ENCODE peak calls at places on chromosomes 1 and 21, in seven cellular contexts. Y, S, Z, O, G, W and N are unnamed samples. For H3K4me1, the result is how much of the 10 kb centered on the place peaks cover.

GRCh38 chr1:37472994-37473393 is 1.4 kb upstream of the ZC3H12A start:
- DNase-seq in Y (no peak), S (no peak), Z (no peak), O (no peak), G (no peak), W (peak), N (no peak)

GRCh38 chr1:64745181-64745985 is 508 bp downstream of the RAVER2 start:
- DNase-seq in Y (peak), S (peak), Z (peak), O (peak), G (peak), W (peak), N (peak)

GRCh38 chr1:10629091-10629815 is 154.5 kb downstream of the PEX14 start:
- DNase-seq in Y (no peak), S (peak), Z (no peak), O (no peak), G (no peak), W (peak), N (peak)

GRCh38 chr1:180259431-180260338 is 29.6 kb downstream of the LHX4 start:
- DNase-seq in Y (no peak), S (peak), Z (no peak), O (no peak), G (no peak), W (no peak), N (no peak)

GRCh38 chr21:36709030-36709867 is 10.3 kb downstream of the SIM2 start:
- DNase-seq in Y (no peak), S (no peak), Z (no peak), O (peak), G (no peak), W (no peak), N (no peak)

GRCh38 chr1:12477936-12478611 is 139.9 kb downstream of the DHRS3 start:
- DNase-seq in Y (peak), S (peak), Z (peak), O (no peak), G (peak), W (no peak), N (peak)

GRCh38 chr1:8423134-8423701 is 105.3 kb downstream of the SLC45A1 start:
- DNase-seq in Y (peak), S (peak), Z (peak), O (peak), G (peak), W (peak), N (no peak)

GRCh38 chr1:8004803-8005573 is 21.1 kb downstream of the ERRFI1 start:
- DNase-seq in Y (peak), S (peak), Z (peak), O (peak), G (peak), W (no peak), N (peak)

GRCh38 chr1:107147813-107148212 is 7.0 kb downstream of the NTNG1 start:
- DNase-seq in Y (no peak), S (no peak), Z (no peak), O (no peak), G (no peak), W (no peak), N (no peak)

GRCh38 chr1:25871086-25871703 is 4.3 kb downstream of the PAQR7 start:
- DNase-seq in Y (no peak), S (no peak), Z (no peak), O (peak), G (peak), W (no peak), N (no peak)

GRCh38 chr1:9689971-9690381 is 38.4 kb downstream of the PIK3CD start:
- DNase-seq in Y (peak), S (peak), Z (peak), O (peak), G (peak), W (no peak), N (peak)

GRCh38 chr21:29002442-29003144 is 9.9 kb upstream of the LTN1 start:
- DNase-seq in Y (peak), S (peak), Z (peak), O (peak), G (peak), W (peak), N (peak)

GRCh38 chr1:169741666-169742394 is 8.0 kb upstream of the SELE start:
- DNase-seq in Y (peak), S (no peak), Z (no peak), O (peak), G (no peak), W (no peak), N (no peak)

GRCh38 chr1:225777058-225777582 is 506 bp upstream of the SRP9 start:
- DNase-seq in Y (peak), S (no peak), Z (no peak), O (no peak), G (no peak), W (no peak), N (no peak)
- H3K27ac ChIP-seq in Y (peak), S (peak), Z (peak), O (no peak), G (peak), W (peak), N (peak)

DNA sequence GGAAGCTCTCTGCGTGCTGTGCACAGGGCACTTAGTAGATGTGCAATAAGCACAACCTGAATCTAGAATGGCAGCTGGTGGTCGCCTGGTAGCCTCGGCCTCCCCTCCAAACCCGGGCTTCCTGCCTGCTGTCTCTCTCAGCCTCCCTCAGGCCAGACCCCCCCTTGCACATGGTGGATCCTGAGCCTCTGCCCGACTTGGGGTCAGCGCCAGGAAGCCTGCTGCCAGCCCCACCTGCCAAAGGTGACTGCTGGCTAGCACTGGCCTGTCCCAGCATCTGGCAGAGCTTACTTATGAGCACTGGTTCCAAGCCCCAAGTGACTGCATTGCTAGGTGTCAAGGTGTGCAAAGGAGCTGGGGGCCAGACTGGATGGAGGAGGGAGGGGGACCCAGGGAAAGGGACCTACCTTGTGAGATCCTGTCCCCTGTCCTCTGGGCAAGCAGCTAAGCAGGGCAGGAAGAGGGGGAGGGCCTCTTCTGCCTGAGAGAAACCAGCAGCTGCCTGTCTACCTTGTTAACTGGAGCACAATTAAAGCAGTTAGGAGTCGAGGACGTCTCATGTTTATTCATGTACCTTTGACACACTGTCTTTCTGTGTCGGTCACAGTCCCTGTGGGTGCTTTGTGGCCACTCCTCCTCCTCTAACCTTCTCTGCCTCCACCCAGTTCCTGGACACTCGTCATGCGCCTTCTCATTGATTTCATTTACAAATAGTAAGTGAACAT is 100.9 kb downstream of the DDX20 start:
- DNase-seq in Y (no peak), S (no peak), Z (peak), O (peak), G (no peak), W (no peak), N (no peak)
- H3K4me1 ChIP-seq in Y (under half), S (under half), Z (under half), O (under half), G (under half), W (under half), N (under half)

GRCh38 chr1:19812875-19813650 is 2.0 kb downstream of the RNF186 start:
- DNase-seq in Y (no peak), S (no peak), Z (peak), O (no peak), G (no peak), W (no peak), N (no peak)

GRCh38 chr1:19809044-19809750 is 5.9 kb downstream of the RNF186 start:
- DNase-seq in Y (no peak), S (no peak), Z (peak), O (no peak), G (no peak), W (no peak), N (no peak)

GRCh38 chr1:19814244-19814661 is 830 bp downstream of the RNF186 start:
- DNase-seq in Y (no peak), S (no peak), Z (peak), O (no peak), G (no peak), W (no peak), N (no peak)

GRCh38 chr1:19813651-19813960 is 1.5 kb downstream of the RNF186 start:
- DNase-seq in Y (no peak), S (no peak), Z (no peak), O (no peak), G (no peak), W (no peak), N (no peak)

DNA sequence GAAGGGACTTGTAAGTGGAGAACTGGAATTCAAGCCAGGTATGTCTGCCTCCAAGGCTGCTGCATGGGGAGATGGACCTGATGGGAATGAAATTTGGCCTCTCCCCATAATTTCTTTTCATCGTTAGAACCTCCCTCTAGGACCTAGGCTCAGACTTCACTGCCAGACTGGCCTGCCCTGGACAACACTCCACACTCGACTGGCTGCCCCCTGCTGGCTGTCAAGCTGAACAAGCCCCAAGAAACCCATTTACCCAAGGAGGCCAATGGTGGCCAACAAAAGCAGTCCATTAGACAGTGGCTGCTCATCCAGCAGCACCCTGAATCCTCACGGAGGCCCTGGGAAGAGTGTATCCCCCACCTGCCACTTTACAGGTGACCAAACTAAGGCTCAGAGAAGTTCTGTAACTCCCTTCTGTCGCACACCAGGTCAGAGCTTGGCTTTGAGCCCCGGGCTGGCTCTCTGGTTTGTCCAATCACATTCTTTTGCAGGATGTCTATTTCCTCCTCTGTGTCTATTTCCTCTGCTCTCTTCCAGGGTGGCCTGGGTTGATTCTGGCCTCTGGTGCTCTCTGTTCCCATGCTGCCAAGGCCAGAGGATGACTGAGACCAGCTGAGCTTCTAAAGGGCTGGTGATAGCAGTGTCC is 3.8 kb downstream of the RNF186 start:
- DNase-seq in Y (peak), S (no peak), Z (peak), O (peak), G (no peak), W (no peak), N (peak)
- H3K27ac ChIP-seq in Y (no peak), S (no peak), Z (peak), O (no peak), G (no peak), W (no peak), N (no peak)

GRCh38 chr1:15328245-15328784 is 81.3 kb downstream of the FHAD1 start:
- DNase-seq in Y (no peak), S (peak), Z (no peak), O (no peak), G (no peak), W (no peak), N (no peak)
- H3K4me1 ChIP-seq in Y (under half), S (under half), Z (under half), O (under half), G (under half), W (under half), N (under half)

GRCh38 chr1:5911157-5911556 is 81.1 kb downstream of the NPHP4 start:
- DNase-seq in Y (no peak), S (no peak), Z (no peak), O (no peak), G (no peak), W (no peak), N (peak)
- H3K27ac ChIP-seq in Y (no peak), S (no peak), Z (no peak), O (no peak), G (no peak), W (no peak), N (no peak)

DNA sequence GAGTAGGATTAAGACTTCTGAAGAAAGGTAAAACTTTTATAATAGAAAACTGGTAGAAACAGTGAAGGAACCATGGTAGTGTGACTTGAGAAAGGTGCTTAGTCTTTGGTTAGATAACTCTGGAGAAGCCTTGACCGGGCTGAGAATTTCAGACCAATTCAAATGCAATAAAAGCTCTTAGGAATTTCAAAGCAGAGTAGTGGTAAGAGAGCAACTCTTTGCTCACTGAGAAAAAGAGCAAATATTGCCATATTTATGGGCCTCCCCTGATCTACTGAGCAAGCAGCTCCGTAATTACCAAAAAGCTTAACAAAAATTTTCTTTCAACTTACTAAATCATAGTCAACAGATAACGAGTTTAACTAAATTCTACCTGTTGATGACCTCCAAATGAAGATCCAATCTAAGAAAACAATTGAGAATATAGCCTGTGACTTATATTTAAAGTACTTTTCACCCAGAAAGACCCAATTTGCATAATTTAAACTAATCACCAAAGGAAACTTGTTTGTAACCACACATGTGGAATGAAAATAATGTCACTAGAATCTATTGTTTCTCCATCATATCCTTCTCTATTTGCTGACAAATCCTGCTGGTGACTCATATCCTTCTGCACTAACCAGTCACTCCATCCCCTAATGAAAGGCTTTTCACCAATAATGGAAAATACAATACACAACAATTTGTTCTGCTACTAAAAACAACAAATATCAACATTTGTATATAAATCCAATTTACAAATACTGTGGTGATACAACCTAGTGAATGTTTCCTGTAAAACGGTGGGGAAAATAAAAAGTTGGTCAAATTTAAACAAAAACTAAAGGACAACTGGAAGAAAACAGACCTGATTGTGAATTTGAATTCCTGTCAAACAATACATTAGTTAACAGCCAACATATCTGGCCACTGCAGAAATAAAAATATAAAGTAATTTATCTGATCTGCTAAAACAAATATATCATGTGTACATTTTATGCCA is 6.6 kb downstream of the PTP4A2 start:
- DNase-seq in Y (peak), S (no peak), Z (no peak), O (peak), G (no peak), W (no peak), N (no peak)
- H3K4me1 ChIP-seq in Y (half or more), S (under half), Z (half or more), O (under half), G (under half), W (half or more), N (half or more)

GRCh38 chr1:61606448-61607312 is 118.3 kb downstream of the TM2D1 start:
- DNase-seq in Y (peak), S (peak), Z (peak), O (no peak), G (peak), W (no peak), N (peak)

GRCh38 chr1:61607448-61607847 is 117.5 kb downstream of the TM2D1 start:
- DNase-seq in Y (no peak), S (no peak), Z (no peak), O (no peak), G (no peak), W (no peak), N (no peak)

GRCh38 chr1:61602663-61603062 is 122.3 kb downstream of the TM2D1 start:
- DNase-seq in Y (no peak), S (no peak), Z (no peak), O (no peak), G (no peak), W (no peak), N (no peak)

GRCh38 chr1:61604684-61605083 is 120.3 kb downstream of the TM2D1 start:
- DNase-seq in Y (peak), S (no peak), Z (no peak), O (no peak), G (no peak), W (no peak), N (no peak)

GRCh38 chr1:61605607-61606321 is 119.2 kb downstream of the TM2D1 start:
- DNase-seq in Y (peak), S (no peak), Z (no peak), O (no peak), G (no peak), W (no peak), N (no peak)
- H3K27ac ChIP-seq in Y (peak), S (peak), Z (no peak), O (no peak), G (peak), W (no peak), N (no peak)

DNA sequence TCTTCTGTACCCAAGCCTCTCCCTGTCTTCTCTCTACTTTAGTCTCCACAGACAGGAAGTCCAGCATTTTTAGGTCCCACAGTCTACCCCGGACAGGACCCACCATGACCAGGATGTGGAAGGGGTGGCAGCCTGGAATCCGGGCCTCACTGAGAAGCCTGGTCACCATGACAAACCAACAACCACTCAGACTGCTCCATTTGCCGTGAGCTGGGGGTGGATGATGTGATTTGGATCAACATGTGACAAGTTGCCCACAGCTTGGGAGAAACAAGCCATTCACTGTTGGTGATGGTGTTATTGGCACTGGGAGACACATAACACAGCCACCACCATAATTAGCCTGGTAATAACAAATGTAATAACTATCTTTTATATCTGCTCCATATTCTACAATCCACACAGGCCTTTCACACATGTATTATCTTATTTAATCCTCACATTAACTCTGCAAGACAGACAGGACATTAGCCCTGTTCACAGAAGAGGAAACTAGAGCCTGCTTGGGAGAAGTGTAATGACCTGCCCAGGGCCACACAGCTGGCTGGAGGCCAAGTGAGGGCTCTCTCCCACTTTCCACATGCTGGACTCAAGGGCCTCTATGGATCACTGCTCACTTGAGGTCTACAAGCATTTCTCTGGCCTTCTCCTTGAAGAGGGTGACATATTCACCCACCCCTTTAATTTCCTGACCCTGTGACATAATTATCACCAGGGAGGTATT is 22.9 kb downstream of the MEF2D start:
- DNase-seq in Y (peak), S (peak), Z (no peak), O (no peak), G (no peak), W (no peak), N (no peak)
- H3K4me1 ChIP-seq in Y (under half), S (under half), Z (half or more), O (under half), G (under half), W (under half), N (under half)